ENCODE peak calls at places on chromosomes 11 and 22, in five cellular contexts. G is dorsolateral prefrontal cortex, P is ovary, D is aorta, C is adrenal gland. L is an unnamed sample.

GRCh38 chr11:90254065-90254464 is 31.2 kb upstream of the CHORDC1 start:
- DNase-seq in G (no peak), P (no peak), D (no peak), C (no peak), L (no peak)

GRCh38 chr22:46267431-46268279 is at the start of gene TTC38:
- DNase-seq in G (peak), P (peak), D (peak), C (peak), L (no peak)

GRCh38 chr22:37880668-37881440 is 25.2 kb upstream of the MICALL1 start:
- DNase-seq in G (peak), P (no peak), D (no peak), C (no peak), L (no peak)

GRCh38 chr22:25068701-25069100 is 116.2 kb downstream of the KIAA1671 start:
- DNase-seq in G (no peak), P (no peak), D (no peak), C (no peak), L (no peak)

GRCh38 chr11:130715085-130715932 is 201.0 kb downstream of the SNX19 start:
- DNase-seq in G (no peak), P (no peak), D (no peak), C (no peak), L (no peak)

GRCh38 chr11:71474771-71475483 is 21.9 kb downstream of the NADSYN1 start:
- DNase-seq in G (no peak), P (no peak), D (peak), C (no peak), L (no peak)

GRCh38 chr11:7690648-7691047 is 15.6 kb downstream of the OVCH2 start:
- DNase-seq in G (no peak), P (no peak), D (no peak), C (no peak), L (no peak)

GRCh38 chr22:19070397-19071169 is 51.6 kb downstream of the DGCR2 start:
- DNase-seq in G (no peak), P (no peak), D (no peak), C (no peak), L (no peak)

GRCh38 chr11:74123008-74123448 is 47.8 kb downstream of the C2CD3 start:
- DNase-seq in G (no peak), P (no peak), D (no peak), C (peak), L (no peak)

GRCh38 chr11:46808804-46809431 is 37.2 kb downstream of the CKAP5 start:
- DNase-seq in G (no peak), P (no peak), D (no peak), C (no peak), L (no peak)

GRCh38 chr11:95585071-95585751 is 204.4 kb downstream of the FAM76B start:
- DNase-seq in G (no peak), P (no peak), D (no peak), C (no peak), L (no peak)

GRCh38 chr11:46356911-46357482 is 9.7 kb downstream of the DGKZ start:
- DNase-seq in G (no peak), P (no peak), D (no peak), C (no peak), L (no peak)

GRCh38 chr11:62614275-62614674 is 1.2 kb downstream of the ROM1 start:
- DNase-seq in G (no peak), P (no peak), D (no peak), C (no peak), L (no peak)

GRCh38 chr11:27116684-27117083 is 76.1 kb downstream of the BBOX1 start:
- DNase-seq in G (no peak), P (no peak), D (no peak), C (no peak), L (no peak)

GRCh38 chr11:97079244-97079643 is 689.4 kb downstream of the JRKL start:
- DNase-seq in G (no peak), P (no peak), D (no peak), C (no peak), L (no peak)

GRCh38 chr11:78427615-78428272 is 10.1 kb upstream of the GAB2 start:
- DNase-seq in G (no peak), P (no peak), D (no peak), C (no peak), L (no peak)

GRCh38 chr11:112949781-112950575 is 11.2 kb upstream of the NCAM1 start:
- DNase-seq in G (no peak), P (no peak), D (no peak), C (no peak), L (no peak)

GRCh38 chr22:22884888-22885840 is 2.5 kb upstream of the IGLL5 start:
- DNase-seq in G (no peak), P (no peak), D (no peak), C (no peak), L (peak)

GRCh38 chr11:115151010-115151409 is 353.2 kb downstream of the CADM1 start:
- DNase-seq in G (no peak), P (no peak), D (no peak), C (no peak), L (no peak)

GRCh38 chr11:48172818-48173609 is 43.6 kb upstream of the OR4B1 start:
- DNase-seq in G (peak), P (peak), D (peak), C (peak), L (no peak)

GRCh38 chr22:28710112-28710888 is 30.7 kb upstream of the TTC28 start:
- DNase-seq in G (no peak), P (no peak), D (no peak), C (no peak), L (no peak)

GRCh38 chr22:31206896-31207687 is 5.0 kb upstream of the LIMK2 start:
- DNase-seq in G (no peak), P (no peak), D (no peak), C (no peak), L (no peak)

GRCh38 chr22:35838849-35839646 is 121.4 kb downstream of the APOL5 start:
- DNase-seq in G (no peak), P (peak), D (no peak), C (peak), L (no peak)

GRCh38 chr11:78620159-78620558 is 45.5 kb upstream of the NARS2 start:
- DNase-seq in G (no peak), P (no peak), D (no peak), C (no peak), L (no peak)

GRCh38 chr11:75399344-75400109 is at the start of gene RPS3:
- DNase-seq in G (peak), P (peak), D (peak), C (peak), L (peak)

GRCh38 chr11:92225563-92226308 is 1.1 kb downstream of the FAT3 start:
- DNase-seq in G (no peak), P (peak), D (peak), C (no peak), L (no peak)

GRCh38 chr22:22681221-22681739 is 36.9 kb downstream of the GGTLC2 start:
- DNase-seq in G (no peak), P (no peak), D (no peak), C (peak), L (no peak)

GRCh38 chr22:16955678-16956210 is 52.3 kb downstream of the GAB4 start:
- DNase-seq in G (peak), P (no peak), D (no peak), C (peak), L (no peak)

GRCh38 chr11:94544832-94545640 is 1.3 kb downstream of the FUT4 start:
- DNase-seq in G (no peak), P (peak), D (peak), C (no peak), L (no peak)

GRCh38 chr11:22582011-22582410 is 43.6 kb downstream of the FANCF start:
- DNase-seq in G (no peak), P (no peak), D (no peak), C (no peak), L (no peak)

GRCh38 chr11:129184581-129184980 is 7.5 kb downstream of the ARHGAP32 start:
- DNase-seq in G (no peak), P (no peak), D (no peak), C (no peak), L (no peak)

GRCh38 chr11:67644042-67644441 is 4.5 kb upstream of the TBX10 start:
- DNase-seq in G (no peak), P (no peak), D (peak), C (no peak), L (no peak)

GRCh38 chr11:66409226-66409625 is 11.6 kb upstream of the NPAS4 start:
- DNase-seq in G (no peak), P (no peak), D (no peak), C (no peak), L (no peak)

GRCh38 chr11:66410191-66410590 is 10.6 kb upstream of the NPAS4 start:
- DNase-seq in G (no peak), P (no peak), D (no peak), C (no peak), L (no peak)

GRCh38 chr11:66411323-66411722 is 9.5 kb upstream of the NPAS4 start:
- DNase-seq in G (no peak), P (no peak), D (no peak), C (no peak), L (no peak)

GRCh38 chr11:66407651-66408050 is 13.2 kb upstream of the NPAS4 start:
- DNase-seq in G (no peak), P (no peak), D (no peak), C (no peak), L (no peak)

DNA sequence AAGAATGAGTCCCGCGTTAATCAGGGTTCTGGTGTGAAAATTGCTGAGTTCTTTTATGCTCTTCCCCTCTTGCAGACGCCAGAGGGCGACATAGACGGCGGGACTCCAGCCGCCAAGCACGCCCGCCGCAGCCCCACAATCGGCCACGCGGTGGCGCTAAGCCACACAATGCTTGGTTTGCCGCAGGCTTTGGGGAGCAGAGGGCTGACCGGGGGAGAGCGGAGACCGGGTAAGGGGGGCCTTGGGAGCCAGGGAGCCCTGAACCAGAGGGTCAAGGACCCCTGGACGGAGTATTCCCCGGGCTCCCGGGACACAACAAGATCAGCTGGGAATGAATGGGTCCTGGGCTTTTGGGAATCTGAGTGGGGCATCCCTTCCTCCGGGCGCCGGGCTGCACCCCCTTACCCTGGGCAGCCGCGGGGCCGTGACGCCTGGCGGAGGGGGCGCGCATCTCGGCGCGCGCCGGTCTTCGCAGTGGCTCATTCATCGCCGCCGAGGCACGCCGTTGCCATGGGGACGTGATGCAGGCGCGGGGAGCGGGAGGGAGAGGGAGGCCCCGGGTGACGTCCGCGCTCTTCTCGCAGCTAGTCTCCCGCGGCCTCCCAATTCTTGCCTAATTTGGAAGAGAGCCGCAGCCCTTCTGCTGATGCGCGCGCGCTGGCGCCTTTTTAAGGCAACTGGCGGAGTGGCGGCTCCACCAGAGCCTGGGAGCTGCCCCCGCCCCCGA is 12.2 kb upstream of the NPAS4 start:
- DNase-seq in G (peak), P (peak), D (peak), C (peak), L (peak)
- H3K4me3 ChIP-seq in G (peak), P (peak), D (peak), C (no peak), L (peak)

DNA sequence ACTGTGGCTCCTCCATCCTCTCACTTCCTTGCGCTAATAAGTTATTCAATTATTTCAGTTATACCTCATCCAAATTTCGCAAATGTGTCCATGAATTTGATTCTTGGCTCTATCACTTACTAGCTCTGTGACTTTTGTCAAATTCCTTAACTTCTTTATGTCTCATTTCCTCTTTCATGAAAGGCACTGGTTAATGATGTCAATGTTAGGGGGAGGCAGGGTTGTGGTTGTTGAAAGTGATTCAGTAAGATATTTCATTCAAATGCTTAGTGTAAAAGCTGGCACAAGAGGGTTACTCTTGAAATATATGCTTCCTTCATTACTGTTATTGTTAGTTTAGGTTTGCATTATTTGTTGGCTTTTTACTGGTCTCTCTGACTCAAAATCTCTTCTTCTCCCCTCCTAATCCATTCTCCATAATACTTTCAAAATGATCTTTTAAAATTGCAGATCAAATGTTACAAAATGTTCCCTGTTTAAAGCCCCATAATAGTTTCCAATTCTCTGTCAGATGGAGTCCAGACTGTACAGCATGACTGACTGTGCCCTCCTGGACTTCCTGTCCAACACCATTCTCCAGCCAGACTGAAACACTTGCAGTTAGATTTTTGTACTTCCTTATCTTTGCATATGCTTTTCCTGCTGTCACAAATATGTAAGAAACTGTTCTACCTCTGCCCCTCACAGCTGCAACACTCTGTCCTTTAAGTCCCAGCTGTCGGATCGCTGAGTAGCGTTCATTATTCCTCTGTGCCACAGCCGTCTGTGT is 510.6 kb upstream of the RAG2 start:
- DNase-seq in G (no peak), P (no peak), D (no peak), C (no peak), L (no peak)
- H3K4me3 ChIP-seq in G (no peak), P (no peak), D (no peak), C (no peak), L (no peak)

GRCh38 chr11:64802370-64803162 is 448 bp downstream of the MAP4K2 start:
- DNase-seq in G (no peak), P (no peak), D (no peak), C (no peak), L (no peak)
- H3K4me3 ChIP-seq in G (peak), P (peak), D (peak), C (no peak), L (peak)

GRCh38 chr22:49923445-49923844 is 5.0 kb downstream of the CRELD2 start:
- DNase-seq in G (no peak), P (no peak), D (no peak), C (no peak), L (no peak)
- H3K4me3 ChIP-seq in G (no peak), P (no peak), D (no peak), C (no peak), L (no peak)